ENCODE peak calls at places on chromosome X, in seven cellular contexts. T, N, J, K, D, M and P are unnamed samples.

GRCh38 chrX:150487369-150488094 is 80.9 kb upstream of the MTM1 start:
- DNase-seq in T (no peak), N (no peak), J (no peak), K (no peak), D (no peak), M (no peak), P (no peak)

GRCh38 chrX:13661735-13662536 is 9.0 kb downstream of the TCEANC start:
- DNase-seq in T (no peak), N (no peak), J (no peak), K (no peak), D (no peak), M (no peak), P (no peak)

GRCh38 chrX:34288782-34289181 is 156.7 kb upstream of the FAM47A start:
- DNase-seq in T (no peak), N (no peak), J (no peak), K (no peak), D (no peak), M (no peak), P (no peak)

GRCh38 chrX:11444052-11444451 is 150.8 kb downstream of the AMELX start:
- DNase-seq in T (no peak), N (no peak), J (no peak), K (no peak), D (no peak), M (no peak), P (no peak)

GRCh38 chrX:69318651-69319305 is 153.5 kb upstream of the PJA1 start:
- DNase-seq in T (no peak), N (no peak), J (no peak), K (no peak), D (no peak), M (no peak), P (peak; percentile 31)

GRCh38 chrX:127552571-127552970 is 499.6 kb downstream of the ACTRT1 start:
- DNase-seq in T (no peak), N (no peak), J (no peak), K (no peak), D (peak; percentile 3), M (no peak), P (peak; percentile 12)

GRCh38 chrX:13488706-13489105 is 80.7 kb upstream of the EGFL6 start:
- DNase-seq in T (no peak), N (no peak), J (peak; percentile 31), K (no peak), D (no peak), M (no peak), P (no peak)

GRCh38 chrX:41145920-41146608 is 60.8 kb downstream of the USP9X start:
- DNase-seq in T (no peak), N (no peak), J (peak; percentile 92), K (no peak), D (no peak), M (no peak), P (no peak)

GRCh38 chrX:110420771-110421498 is 62.3 kb downstream of the RTL9 start:
- DNase-seq in T (no peak), N (no peak), J (peak; percentile 21), K (no peak), D (no peak), M (no peak), P (no peak)

GRCh38 chrX:12741416-12741815 is 49.8 kb upstream of the PRPS2 start:
- DNase-seq in T (no peak), N (no peak), J (no peak), K (no peak), D (no peak), M (no peak), P (no peak)

GRCh38 chrX:68694429-68695205 is 47.2 kb downstream of the STARD8 start:
- DNase-seq in T (no peak), N (no peak), J (no peak), K (no peak), D (no peak), M (no peak), P (no peak)

GRCh38 chrX:115023139-115023538 is 5.7 kb upstream of the IL13RA2 start:
- DNase-seq in T (no peak), N (no peak), J (peak; percentile 87), K (no peak), D (no peak), M (peak; percentile 46), P (no peak)

GRCh38 chrX:129998006-129998405 is 15.6 kb downstream of the BCORL1 start:
- DNase-seq in T (no peak), N (no peak), J (no peak), K (no peak), D (no peak), M (no peak), P (no peak)

GRCh38 chrX:51891821-51892551 is 1.4 kb upstream of the MAGED1 start:
- DNase-seq in T (peak; percentile 41), N (peak; percentile 36), J (peak; percentile 81), K (no peak), D (peak; percentile 4), M (no peak), P (no peak)

GRCh38 chrX:18676050-18676449 is 4.1 kb upstream of the RS1 start:
- DNase-seq in T (no peak), N (no peak), J (no peak), K (no peak), D (no peak), M (no peak), P (no peak)

GRCh38 chrX:9785944-9786741 is at the start of gene SHROOM2:
- DNase-seq in T (no peak), N (peak; percentile 68), J (no peak), K (no peak), D (peak; percentile 52), M (no peak), P (peak; percentile 96)

GRCh38 chrX:17022205-17022604 is 75.7 kb downstream of the REPS2 start:
- DNase-seq in T (no peak), N (no peak), J (peak; percentile 87), K (no peak), D (no peak), M (no peak), P (no peak)

GRCh38 chrX:94662665-94663064 is 988.7 kb downstream of the FAM133A start:
- DNase-seq in T (no peak), N (no peak), J (no peak), K (no peak), D (no peak), M (no peak), P (peak; percentile 1)

GRCh38 chrX:150465856-150466775 is 102.3 kb upstream of the MTM1 start:
- DNase-seq in T (no peak), N (peak; percentile 59), J (no peak), K (no peak), D (no peak), M (no peak), P (no peak)

GRCh38 chrX:105191878-105192277 is 28.6 kb downstream of the TEX13A start:
- DNase-seq in T (no peak), N (no peak), J (no peak), K (no peak), D (peak; percentile 58), M (no peak), P (peak; percentile 47)

GRCh38 chrX:130079824-130080406 is 30.4 kb downstream of the ELF4 start:
- DNase-seq in T (peak; percentile 58), N (peak; percentile 61), J (peak; percentile 50), K (peak; percentile 50), D (peak; percentile 74), M (peak; percentile 86), P (peak; percentile 88)

GRCh38 chrX:132665676-132666075 is 176.8 kb upstream of the MBNL3 start:
- DNase-seq in T (no peak), N (no peak), J (no peak), K (no peak), D (no peak), M (no peak), P (no peak)

GRCh38 chrX:132664273-132664672 is 175.4 kb upstream of the MBNL3 start:
- DNase-seq in T (no peak), N (no peak), J (no peak), K (no peak), D (no peak), M (no peak), P (no peak)

DNA sequence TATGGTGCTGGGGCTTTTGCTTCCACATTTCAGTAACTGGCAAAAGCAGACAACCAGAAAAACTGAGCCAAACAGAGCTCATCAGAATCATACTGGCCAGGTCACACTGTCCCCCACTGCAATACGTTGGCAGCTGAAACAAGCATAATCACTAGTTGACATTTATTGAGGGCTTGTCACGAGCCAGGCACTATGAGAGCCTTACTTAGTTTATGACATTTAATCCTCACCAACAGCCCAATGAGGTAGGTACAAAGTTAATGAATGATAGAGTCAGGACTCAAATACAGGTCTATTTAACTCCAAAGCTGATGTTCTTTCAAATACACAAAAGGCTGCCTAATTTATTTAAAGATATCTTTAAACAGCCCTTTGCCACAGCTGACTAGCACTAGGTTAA is 174.0 kb upstream of the MBNL3 start:
- DNase-seq in T (no peak), N (no peak), J (no peak), K (no peak), D (no peak), M (no peak), P (no peak)
- H3K27me3 ChIP-seq in T (no peaks in the 10 kb centered on the region), N (no peaks in the 10 kb centered on the region), J (no peaks in the 10 kb centered on the region), K (no peaks in the 10 kb centered on the region), D (peaks cover 16% of the 10 kb centered on the region), M (no peaks in the 10 kb centered on the region), P (peaks cover 6% of the 10 kb centered on the region)

GRCh38 chrX:19867938-19868337 is 19.5 kb downstream of the SH3KBP1 start:
- DNase-seq in T (no peak), N (no peak), J (no peak), K (no peak), D (no peak), M (no peak), P (no peak)

GRCh38 chrX:19864736-19865135 is 22.7 kb downstream of the SH3KBP1 start:
- DNase-seq in T (no peak), N (no peak), J (no peak), K (no peak), D (no peak), M (no peak), P (no peak)

GRCh38 chrX:19866626-19867410 is 20.6 kb downstream of the SH3KBP1 start:
- DNase-seq in T (peak; percentile 9), N (no peak), J (no peak), K (no peak), D (no peak), M (no peak), P (no peak)

GRCh38 chrX:19867411-19867732 is 20.0 kb downstream of the SH3KBP1 start:
- DNase-seq in T (peak; percentile 6), N (no peak), J (peak; percentile 49), K (no peak), D (no peak), M (no peak), P (no peak)

GRCh38 chrX:19865567-19866363 is 21.6 kb downstream of the SH3KBP1 start:
- DNase-seq in T (peak; percentile 5), N (no peak), J (no peak), K (no peak), D (no peak), M (no peak), P (no peak)
- H3K4me3 ChIP-seq in T (no peak overlapping the region), N (no peak overlapping the region), J (no peak overlapping the region), K (no peak overlapping the region), D (no peak overlapping the region), M (no peak overlapping the region), P (no peak overlapping the region)

GRCh38 chrX:47229427-47229826 is 3.4 kb upstream of the USP11 start:
- DNase-seq in T (no peak), N (peak; percentile 31), J (no peak), K (no peak), D (no peak), M (peak; percentile 42), P (no peak)
- H3K36me3 ChIP-seq in T (peaks cover 56% of the 10 kb centered on the region), N (no peaks in the 10 kb centered on the region), J (peaks cover 13% of the 10 kb centered on the region), K (peaks cover 8% of the 10 kb centered on the region), D (peaks cover 6% of the 10 kb centered on the region), M (no peaks in the 10 kb centered on the region), P (peaks cover 31% of the 10 kb centered on the region)

DNA sequence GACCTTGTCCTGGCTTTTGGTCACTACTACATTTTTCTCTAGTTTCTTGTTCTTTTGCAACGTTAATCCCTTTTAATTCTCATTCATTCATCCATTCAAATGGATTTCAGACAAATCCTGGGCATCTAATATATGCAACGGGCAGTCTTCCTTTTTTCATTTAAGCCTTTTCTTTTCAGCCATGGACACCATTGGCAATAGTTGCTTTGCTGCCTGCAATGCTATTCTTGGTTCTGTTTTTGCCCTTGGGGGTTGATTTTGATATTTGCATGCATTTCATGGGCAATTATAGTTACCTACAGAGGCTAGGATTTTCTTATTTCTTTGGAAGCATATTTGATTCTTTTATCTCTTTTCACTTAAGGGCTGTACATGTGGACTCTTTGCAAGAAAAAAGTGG is 180.5 kb upstream of the ARX start:
- DNase-seq in T (no peak), N (no peak), J (no peak), K (no peak), D (no peak), M (no peak), P (no peak)
- H3K27me3 ChIP-seq in T (no peaks in the 10 kb centered on the region), N (no peaks in the 10 kb centered on the region), J (no peaks in the 10 kb centered on the region), K (no peaks in the 10 kb centered on the region), D (no peaks in the 10 kb centered on the region), M (no peaks in the 10 kb centered on the region), P (no peaks in the 10 kb centered on the region)